ENCODE peak calls at places on chromosomes 7 and 10, in five cellular contexts. One of them, this sample, is unnamed.

GRCh38 chr7:116097365-116098009 is 66.9 kb upstream of the TFEC start:
- DNase-seq in colonic mucosa: no peak
- DNase-seq in neural progenitor cell: no peak
- DNase-seq in pancreas: no peak
- DNase-seq in PC-9: peak; percentile 29
- DNase-seq in this sample: no peak

GRCh38 chr7:93046641-93047040 is 71.1 kb downstream of the SAMD9 start:
- DNase-seq in colonic mucosa: no peak
- DNase-seq in pancreas: no peak
- DNase-seq in PC-9: peak; percentile 17
- DNase-seq in neural progenitor cell: no peak
- DNase-seq in this sample: no peak

GRCh38 chr10:129074939-129075338 is 392.1 kb upstream of the MGMT start:
- DNase-seq in pancreas: no peak
- DNase-seq in PC-9: no peak
- DNase-seq in neural progenitor cell: no peak
- DNase-seq in colonic mucosa: peak; percentile 7
- DNase-seq in this sample: no peak

GRCh38 chr7:22853674-22854157 is 31.1 kb upstream of the TOMM7 start:
- DNase-seq in pancreas: no peak
- DNase-seq in neural progenitor cell: peak; percentile 49
- DNase-seq in PC-9: no peak
- DNase-seq in colonic mucosa: peak; percentile 30
- DNase-seq in this sample: peak; percentile 38

GRCh38 chr7:75716992-75717626 is 21.6 kb downstream of the HIP1 start:
- DNase-seq in colonic mucosa: no peak
- DNase-seq in neural progenitor cell: no peak
- DNase-seq in PC-9: no peak
- DNase-seq in pancreas: no peak
- DNase-seq in this sample: no peak

GRCh38 chr7:13286916-13287315 is 599.5 kb downstream of the ARL4A start:
- DNase-seq in colonic mucosa: no peak
- DNase-seq in pancreas: no peak
- DNase-seq in neural progenitor cell: no peak
- DNase-seq in PC-9: no peak
- DNase-seq in this sample: no peak

GRCh38 chr7:100248483-100248882 is 28.7 kb downstream of the PVRIG start:
- DNase-seq in colonic mucosa: no peak
- DNase-seq in PC-9: no peak
- DNase-seq in pancreas: no peak
- DNase-seq in neural progenitor cell: no peak
- DNase-seq in this sample: no peak

GRCh38 chr7:138799336-138799965 is 1.5 kb upstream of the ATP6V0A4 start:
- DNase-seq in pancreas: no peak
- DNase-seq in colonic mucosa: no peak
- DNase-seq in PC-9: no peak
- DNase-seq in neural progenitor cell: no peak
- DNase-seq in this sample: no peak

GRCh38 chr10:1643911-1644810 is 93.2 kb downstream of the ADARB2 start:
- DNase-seq in colonic mucosa: no peak
- DNase-seq in neural progenitor cell: no peak
- DNase-seq in pancreas: no peak
- DNase-seq in PC-9: no peak
- DNase-seq in this sample: no peak

GRCh38 chr7:28979791-28980190 is 21.7 kb upstream of the TRIL start:
- DNase-seq in PC-9: no peak
- DNase-seq in colonic mucosa: no peak
- DNase-seq in pancreas: no peak
- DNase-seq in neural progenitor cell: no peak
- DNase-seq in this sample: no peak

GRCh38 chr7:33744293-33744692 is 161.0 kb upstream of the BMPER start:
- DNase-seq in pancreas: no peak
- DNase-seq in neural progenitor cell: peak; percentile 63
- DNase-seq in PC-9: no peak
- DNase-seq in colonic mucosa: no peak
- DNase-seq in this sample: no peak

GRCh38 chr10:70974920-70975319 is 86.6 kb upstream of the PCBD1 start:
- DNase-seq in PC-9: no peak
- DNase-seq in colonic mucosa: no peak
- DNase-seq in pancreas: no peak
- DNase-seq in neural progenitor cell: no peak
- DNase-seq in this sample: no peak

GRCh38 chr10:77037735-77038411 is 599.7 kb downstream of the KCNMA1 start:
- DNase-seq in neural progenitor cell: peak; percentile 35
- DNase-seq in colonic mucosa: no peak
- DNase-seq in PC-9: no peak
- DNase-seq in pancreas: no peak
- DNase-seq in this sample: no peak

GRCh38 chr7:26321440-26321839 is 29.8 kb downstream of the SNX10 start:
- DNase-seq in colonic mucosa: no peak
- DNase-seq in neural progenitor cell: no peak
- DNase-seq in PC-9: no peak
- DNase-seq in pancreas: peak; percentile 19
- DNase-seq in this sample: no peak

GRCh38 chr10:86153751-86154150 is 212.8 kb downstream of the GRID1 start:
- DNase-seq in neural progenitor cell: no peak
- DNase-seq in pancreas: no peak
- DNase-seq in PC-9: no peak
- DNase-seq in colonic mucosa: no peak
- DNase-seq in this sample: no peak

GRCh38 chr10:97490592-97490991 is 7.6 kb downstream of the MMS19 start:
- DNase-seq in pancreas: no peak
- DNase-seq in PC-9: no peak
- DNase-seq in colonic mucosa: no peak
- DNase-seq in neural progenitor cell: no peak
- DNase-seq in this sample: no peak

GRCh38 chr10:122939819-122940543 is 14.0 kb downstream of the C10orf88 start:
- DNase-seq in PC-9: no peak
- DNase-seq in neural progenitor cell: no peak
- DNase-seq in pancreas: no peak
- DNase-seq in colonic mucosa: no peak
- DNase-seq in this sample: no peak

GRCh38 chr10:86160890-86161585 is 205.6 kb downstream of the GRID1 start:
- DNase-seq in neural progenitor cell: no peak
- DNase-seq in PC-9: no peak
- DNase-seq in colonic mucosa: no peak
- DNase-seq in pancreas: peak; percentile 23
- DNase-seq in this sample: no peak

GRCh38 chr10:44723654-44724053 is 187.5 kb upstream of the TMEM72 start:
- DNase-seq in colonic mucosa: no peak
- DNase-seq in PC-9: no peak
- DNase-seq in neural progenitor cell: no peak
- DNase-seq in pancreas: no peak
- DNase-seq in this sample: no peak

GRCh38 chr10:120607016-120607709 is 150.1 kb downstream of the PLPP4 start:
- DNase-seq in PC-9: no peak
- DNase-seq in neural progenitor cell: no peak
- DNase-seq in colonic mucosa: no peak
- DNase-seq in pancreas: no peak
- DNase-seq in this sample: no peak

GRCh38 chr10:121007264-121007663 is 156.1 kb downstream of the WDR11 start:
- DNase-seq in colonic mucosa: no peak
- DNase-seq in pancreas: no peak
- DNase-seq in PC-9: no peak
- DNase-seq in neural progenitor cell: no peak
- DNase-seq in this sample: no peak

GRCh38 chr10:4127518-4128315 is 342.7 kb upstream of the KLF6 start:
- DNase-seq in colonic mucosa: peak; percentile 62
- DNase-seq in pancreas: no peak
- DNase-seq in PC-9: no peak
- DNase-seq in neural progenitor cell: no peak
- DNase-seq in this sample: no peak

GRCh38 chr7:50164552-50165220 is 71.6 kb upstream of the ZPBP start:
- DNase-seq in neural progenitor cell: no peak
- DNase-seq in colonic mucosa: no peak
- DNase-seq in pancreas: no peak
- DNase-seq in PC-9: no peak
- DNase-seq in this sample: no peak

GRCh38 chr10:102435529-102436233 is 3.3 kb upstream of the CUEDC2 start:
- DNase-seq in colonic mucosa: no peak
- DNase-seq in pancreas: no peak
- DNase-seq in neural progenitor cell: no peak
- DNase-seq in PC-9: no peak
- DNase-seq in this sample: peak; percentile 85

GRCh38 chr10:32327364-32327691 is 19.6 kb downstream of the EPC1 start:
- DNase-seq in neural progenitor cell: no peak
- DNase-seq in colonic mucosa: no peak
- DNase-seq in PC-9: no peak
- DNase-seq in pancreas: no peak
- DNase-seq in this sample: no peak

GRCh38 chr7:18555120-18555519 is 59.6 kb downstream of the HDAC9 start:
- DNase-seq in neural progenitor cell: no peak
- DNase-seq in colonic mucosa: no peak
- DNase-seq in pancreas: no peak
- DNase-seq in PC-9: no peak
- DNase-seq in this sample: no peak

GRCh38 chr7:28181921-28182517 is 1.4 kb upstream of the JAZF1 start:
- DNase-seq in PC-9: no peak
- DNase-seq in neural progenitor cell: no peak
- DNase-seq in colonic mucosa: no peak
- DNase-seq in pancreas: peak; percentile 14
- DNase-seq in this sample: no peak

GRCh38 chr7:84218681-84219080 is 24.1 kb upstream of the SEMA3A start:
- DNase-seq in colonic mucosa: peak; percentile 20
- DNase-seq in pancreas: no peak
- DNase-seq in neural progenitor cell: no peak
- DNase-seq in PC-9: no peak
- DNase-seq in this sample: no peak

GRCh38 chr7:42939457-42940240 is 7.5 kb downstream of the MRPL32 start:
- DNase-seq in neural progenitor cell: no peak
- DNase-seq in PC-9: no peak
- DNase-seq in pancreas: no peak
- DNase-seq in colonic mucosa: no peak
- DNase-seq in this sample: no peak

GRCh38 chr10:126270116-126270515 is 118.2 kb downstream of the ADAM12 start:
- DNase-seq in PC-9: no peak
- DNase-seq in colonic mucosa: no peak
- DNase-seq in neural progenitor cell: no peak
- DNase-seq in pancreas: no peak
- DNase-seq in this sample: no peak

GRCh38 chr7:97004237-97004930 is 969 bp upstream of the DLX6 start:
- DNase-seq in pancreas: no peak
- DNase-seq in colonic mucosa: no peak
- DNase-seq in neural progenitor cell: no peak
- DNase-seq in PC-9: no peak
- DNase-seq in this sample: no peak

GRCh38 chr7:97003262-97004236 is 1.8 kb upstream of the DLX6 start:
- DNase-seq in neural progenitor cell: peak; percentile 51
- DNase-seq in pancreas: no peak
- DNase-seq in PC-9: no peak
- DNase-seq in colonic mucosa: no peak
- DNase-seq in this sample: no peak

GRCh38 chr7:97001221-97001620 is 4.1 kb upstream of the DLX6 start:
- DNase-seq in PC-9: no peak
- DNase-seq in colonic mucosa: no peak
- DNase-seq in pancreas: no peak
- DNase-seq in neural progenitor cell: peak; percentile 23
- DNase-seq in this sample: no peak

GRCh38 chr7:97002555-97003261 is 2.6 kb upstream of the DLX6 start:
- DNase-seq in colonic mucosa: no peak
- DNase-seq in neural progenitor cell: peak; percentile 22
- DNase-seq in PC-9: no peak
- DNase-seq in pancreas: no peak
- DNase-seq in this sample: no peak

GRCh38 chr7:97001656-97002554 is 3.4 kb upstream of the DLX6 start:
- DNase-seq in PC-9: no peak
- DNase-seq in neural progenitor cell: peak; percentile 69
- DNase-seq in pancreas: no peak
- DNase-seq in colonic mucosa: no peak
- DNase-seq in this sample: no peak
- H3K27me3 ChIP-seq in PC-9: peaks cover 11% of the 10 kb centered on the region
- H3K27me3 ChIP-seq in neural progenitor cell: peaks cover 100% of the 10 kb centered on the region
- H3K27me3 ChIP-seq in pancreas: peaks cover 36% of the 10 kb centered on the region
- H3K27me3 ChIP-seq in colonic mucosa: peaks cover 94% of the 10 kb centered on the region
- H3K27me3 ChIP-seq in this sample: peaks cover 100% of the 10 kb centered on the region

DNA sequence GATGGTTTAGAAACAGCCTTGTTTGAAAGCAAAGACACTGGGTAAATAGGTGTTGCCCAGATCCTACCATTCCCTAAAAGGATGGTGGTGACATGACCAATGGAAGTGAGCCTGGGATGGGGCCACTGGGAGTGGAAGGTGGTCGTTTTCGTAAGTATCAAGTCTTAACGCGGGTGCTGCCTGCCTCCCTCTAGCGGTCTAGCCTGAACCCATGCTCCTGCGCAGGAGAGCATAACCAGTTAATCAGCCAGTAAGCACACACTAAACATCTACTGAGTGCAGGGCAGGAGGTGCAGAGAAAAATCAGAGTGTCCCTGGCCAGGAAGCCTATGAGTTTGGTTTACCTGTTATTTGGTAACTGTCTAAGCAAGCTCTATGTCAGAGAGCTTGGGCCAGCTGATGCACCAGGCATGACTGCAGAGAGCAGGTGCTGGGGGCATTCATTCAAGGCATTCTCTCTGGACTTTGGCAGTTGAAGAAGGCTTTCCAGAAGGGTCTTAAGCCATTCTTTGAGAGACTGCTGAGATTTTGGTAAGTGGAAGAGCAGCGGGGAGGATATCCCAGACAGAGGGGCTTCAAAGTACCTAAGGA is 930 bp downstream of the GARIN1A start:
- DNase-seq in PC-9: no peak
- DNase-seq in neural progenitor cell: peak; percentile 70
- DNase-seq in pancreas: no peak
- DNase-seq in colonic mucosa: no peak
- DNase-seq in this sample: no peak
- TF ChIP-seq CTCF in PC-9: no peak
- TF ChIP-seq CTCF in neural progenitor cell: peak; percentile 72
- TF ChIP-seq CTCF in pancreas: no peak
- TF ChIP-seq CTCF in colonic mucosa: peak; percentile 27
- TF ChIP-seq CTCF in this sample: peak; percentile 28

GRCh38 chr10:133209117-133209516 is 20.9 kb upstream of the UTF1 start:
- DNase-seq in neural progenitor cell: no peak
- DNase-seq in PC-9: no peak
- DNase-seq in pancreas: no peak
- DNase-seq in colonic mucosa: no peak
- DNase-seq in this sample: no peak

GRCh38 chr10:133211141-133211830 is 18.7 kb upstream of the UTF1 start:
- DNase-seq in colonic mucosa: no peak
- DNase-seq in neural progenitor cell: no peak
- DNase-seq in pancreas: no peak
- DNase-seq in PC-9: no peak
- DNase-seq in this sample: no peak

GRCh38 chr10:133211959-133212852 is 17.8 kb upstream of the UTF1 start:
- DNase-seq in pancreas: no peak
- DNase-seq in neural progenitor cell: no peak
- DNase-seq in colonic mucosa: no peak
- DNase-seq in PC-9: no peak
- DNase-seq in this sample: peak; percentile 59

GRCh38 chr10:133209641-133210040 is 20.4 kb upstream of the UTF1 start:
- DNase-seq in neural progenitor cell: no peak
- DNase-seq in pancreas: no peak
- DNase-seq in PC-9: no peak
- DNase-seq in colonic mucosa: no peak
- DNase-seq in this sample: no peak

GRCh38 chr10:133210398-133211140 is 19.4 kb upstream of the UTF1 start:
- DNase-seq in neural progenitor cell: no peak
- DNase-seq in PC-9: no peak
- DNase-seq in colonic mucosa: no peak
- DNase-seq in pancreas: no peak
- DNase-seq in this sample: peak; percentile 67
- H3K27me3 ChIP-seq in neural progenitor cell: no peaks in the 10 kb centered on the region
- H3K27me3 ChIP-seq in PC-9: peaks cover 29% of the 10 kb centered on the region
- H3K27me3 ChIP-seq in colonic mucosa: no peaks in the 10 kb centered on the region
- H3K27me3 ChIP-seq in pancreas: no peaks in the 10 kb centered on the region
- H3K27me3 ChIP-seq in this sample: no peaks in the 10 kb centered on the region

GRCh38 chr7:70193514-70193913 is 595.2 kb downstream of the AUTS2 start:
- DNase-seq in neural progenitor cell: no peak
- DNase-seq in PC-9: no peak
- DNase-seq in pancreas: no peak
- DNase-seq in colonic mucosa: no peak
- DNase-seq in this sample: no peak
- TF ChIP-seq CTCF in neural progenitor cell: peak; percentile 37
- TF ChIP-seq CTCF in PC-9: peak; percentile 36
- TF ChIP-seq CTCF in pancreas: no peak
- TF ChIP-seq CTCF in colonic mucosa: peak; percentile 24
- TF ChIP-seq CTCF in this sample: no peak